ENCODE peak calls at places on chromosome 21, in four cellular contexts. One of them, this sample, is unnamed.

GRCh38 chr21:35652872-35653271 is 407.5 kb downstream of the SETD4 start:
- DNase-seq in SK-N-SH: no peak
- DNase-seq in K562: no peak
- DNase-seq in HepG2: no peak
- DNase-seq in this sample: no peak

GRCh38 chr21:43835861-43836260 is 29.2 kb upstream of the AGPAT3 start:
- DNase-seq in HepG2: no peak
- DNase-seq in K562: no peak
- DNase-seq in SK-N-SH: peak; percentile 12
- DNase-seq in this sample: no peak

GRCh38 chr21:43297411-43297981 is 128.7 kb downstream of the CRYAA start:
- DNase-seq in K562: no peak
- DNase-seq in SK-N-SH: no peak
- DNase-seq in HepG2: no peak
- DNase-seq in this sample: no peak

GRCh38 chr21:25790122-25790951 is 55.6 kb downstream of the GABPA start:
- DNase-seq in SK-N-SH: peak; percentile 52
- DNase-seq in K562: peak; percentile 11
- DNase-seq in HepG2: peak; percentile 19
- DNase-seq in this sample: peak; percentile 39

GRCh38 chr21:43318841-43319781 is 107.8 kb downstream of the SIK1 start:
- DNase-seq in HepG2: no peak
- DNase-seq in K562: no peak
- DNase-seq in SK-N-SH: peak; percentile 77
- DNase-seq in this sample: no peak

GRCh38 chr21:27423073-27423472 is 456.2 kb upstream of the ADAMTS5 start:
- DNase-seq in K562: no peak
- DNase-seq in HepG2: no peak
- DNase-seq in SK-N-SH: no peak
- DNase-seq in this sample: no peak

GRCh38 chr21:22235866-22236590 is 1237.8 kb downstream of the NCAM2 start:
- DNase-seq in K562: no peak
- DNase-seq in SK-N-SH: no peak
- DNase-seq in HepG2: no peak
- DNase-seq in this sample: no peak

GRCh38 chr21:35032474-35033263 is 16.4 kb downstream of the RUNX1 start:
- DNase-seq in SK-N-SH: no peak
- DNase-seq in HepG2: no peak
- DNase-seq in K562: no peak
- DNase-seq in this sample: no peak

GRCh38 chr21:46150491-46151121 is 4.8 kb downstream of the FTCD start:
- DNase-seq in K562: no peak
- DNase-seq in HepG2: no peak
- DNase-seq in SK-N-SH: no peak
- DNase-seq in this sample: no peak

GRCh38 chr21:25424045-25424444 is 183.2 kb downstream of the MRPL39 start:
- DNase-seq in HepG2: no peak
- DNase-seq in K562: no peak
- DNase-seq in SK-N-SH: no peak
- DNase-seq in this sample: no peak

GRCh38 chr21:28431022-28431421 is 561.7 kb downstream of the LTN1 start:
- DNase-seq in HepG2: no peak
- DNase-seq in SK-N-SH: no peak
- DNase-seq in K562: no peak
- DNase-seq in this sample: no peak

GRCh38 chr21:35696644-35697043 is 363.7 kb downstream of the SETD4 start:
- DNase-seq in SK-N-SH: no peak
- DNase-seq in HepG2: no peak
- DNase-seq in K562: no peak
- DNase-seq in this sample: no peak

GRCh38 chr21:36965720-36966065 is 776 bp downstream of the HLCS start:
- DNase-seq in K562: no peak
- DNase-seq in SK-N-SH: no peak
- DNase-seq in HepG2: no peak
- DNase-seq in this sample: no peak

GRCh38 chr21:33152228-33153130 is 77.3 kb upstream of the IFNAR2 start:
- DNase-seq in K562: no peak
- DNase-seq in SK-N-SH: peak; percentile 23
- DNase-seq in HepG2: no peak
- DNase-seq in this sample: no peak

GRCh38 chr21:43340491-43341348 is 86.2 kb downstream of the SIK1 start:
- DNase-seq in SK-N-SH: no peak
- DNase-seq in HepG2: no peak
- DNase-seq in K562: peak; percentile 69
- DNase-seq in this sample: no peak

GRCh38 chr21:25643486-25643885 is 4.4 kb downstream of the JAM2 start:
- DNase-seq in K562: no peak
- DNase-seq in HepG2: no peak
- DNase-seq in SK-N-SH: no peak
- DNase-seq in this sample: no peak

GRCh38 chr21:36044056-36044455 is 16.3 kb downstream of the SETD4 start:
- DNase-seq in K562: no peak
- DNase-seq in SK-N-SH: no peak
- DNase-seq in HepG2: no peak
- DNase-seq in this sample: no peak

GRCh38 chr21:33478858-33479678 is 706 bp downstream of the TMEM50B start:
- DNase-seq in SK-N-SH: peak; percentile 69
- DNase-seq in HepG2: peak; percentile 10
- DNase-seq in K562: peak; percentile 64
- DNase-seq in this sample: peak; percentile 27

GRCh38 chr21:32727728-32728454 is at the start of gene SYNJ1:
- DNase-seq in HepG2: peak; percentile 87
- DNase-seq in K562: peak; percentile 98
- DNase-seq in SK-N-SH: peak; percentile 97
- DNase-seq in this sample: peak; percentile 94

DNA sequence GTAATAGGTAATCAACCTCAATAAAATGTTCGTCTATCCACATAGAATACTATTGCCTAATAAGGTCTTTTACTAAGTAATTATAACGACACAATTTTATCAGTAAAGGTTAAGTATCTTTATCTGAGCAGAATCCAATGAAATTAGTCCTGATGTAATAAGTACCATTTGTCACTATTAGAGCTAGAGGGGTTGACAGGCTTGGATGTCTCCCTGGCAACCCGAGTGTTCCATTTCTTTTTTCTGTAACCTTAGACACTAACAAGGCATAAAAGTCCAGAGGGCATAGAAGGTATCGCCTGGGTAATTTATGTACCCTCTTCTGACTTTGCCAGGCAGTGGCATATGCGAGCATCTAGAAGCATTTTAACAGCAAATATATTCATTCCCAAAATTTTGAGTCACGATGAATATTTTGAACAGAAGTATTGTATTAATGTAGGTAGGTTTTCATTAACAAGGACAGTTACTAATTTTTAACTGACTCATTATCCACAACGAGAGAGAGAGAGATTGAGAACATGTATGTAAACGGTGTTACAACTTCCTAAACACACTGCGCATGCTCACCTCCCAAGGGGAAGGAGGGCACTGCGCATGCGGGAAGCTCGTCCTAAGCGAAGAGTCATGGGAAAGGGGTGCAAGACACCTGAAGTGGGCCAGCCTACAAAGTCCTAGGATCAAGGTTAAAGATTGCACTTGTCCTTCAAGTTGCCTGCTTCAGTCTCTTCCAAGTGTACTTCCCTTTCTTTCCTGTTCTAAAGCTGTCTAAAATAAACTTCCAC is 423.9 kb downstream of the DSCAM start:
- DNase-seq in SK-N-SH: peak; percentile 40
- DNase-seq in K562: no peak
- DNase-seq in HepG2: no peak
- DNase-seq in this sample: no peak
- TF ChIP-seq REST in SK-N-SH: no peak
- TF ChIP-seq REST in K562: no peak
- TF ChIP-seq REST in HepG2: no peak
- TF ChIP-seq REST in this sample: no peak

GRCh38 chr21:45111703-45112102 is 37.3 kb downstream of the ADARB1 start:
- DNase-seq in K562: no peak
- DNase-seq in SK-N-SH: no peak
- DNase-seq in HepG2: no peak
- DNase-seq in this sample: no peak
- TF ChIP-seq GABPA in K562: no peak
- TF ChIP-seq GABPA in SK-N-SH: no peak
- TF ChIP-seq GABPA in HepG2: no peak
- TF ChIP-seq GABPA in this sample: no peak

GRCh38 chr21:31182231-31183129 is 144.2 kb upstream of the KRTAP19-8 start:
- DNase-seq in K562: no peak
- DNase-seq in SK-N-SH: no peak
- DNase-seq in HepG2: no peak
- DNase-seq in this sample: no peak
- H3K4me3 ChIP-seq in K562: no peak overlapping the region
- H3K4me3 ChIP-seq in SK-N-SH: no peak overlapping the region
- H3K4me3 ChIP-seq in HepG2: no peak overlapping the region
- H3K4me3 ChIP-seq in this sample: no peak overlapping the region

GRCh38 chr21:15064576-15065380 is at the start of gene NRIP1:
- DNase-seq in HepG2: peak; percentile 78
- DNase-seq in K562: peak; percentile 77
- DNase-seq in SK-N-SH: peak; percentile 67
- DNase-seq in this sample: peak; percentile 56
- TF ChIP-seq REST in HepG2: peak; percentile 19
- TF ChIP-seq REST in K562: peak; percentile 91
- TF ChIP-seq REST in SK-N-SH: peak; percentile 20
- TF ChIP-seq REST in this sample: no peak